ENCODE peak calls at places on chromosomes 4 and X, in ten cellular contexts. Y, C, W, P, B, U, D, R, J and A are unnamed samples.

GRCh38 chrX:44876767-44877166 is 3.8 kb downstream of the KDM6A start:
- DNase-seq in Y (no peak), C (no peak), W (no peak), P (no peak), B (no peak), U (no peak), D (no peak), R (no peak), J (no peak), A (no peak)

GRCh38 chrX:75067931-75068330 is 88.2 kb downstream of the ABCB7 start:
- DNase-seq in Y (no peak), C (peak), W (no peak), P (no peak), B (no peak), U (no peak), D (peak), R (no peak), J (no peak), A (no peak)

GRCh38 chrX:106468433-106468832 is 143.3 kb upstream of the RADX start:
- DNase-seq in Y (no peak), C (no peak), W (no peak), P (no peak), B (no peak), U (no peak), D (no peak), R (no peak), J (no peak), A (no peak)

GRCh38 chrX:133880032-133880443 is 105.4 kb downstream of the GPC3 start:
- DNase-seq in Y (no peak), C (no peak), W (no peak), P (no peak), B (no peak), U (no peak), D (no peak), R (no peak), J (no peak), A (no peak)

GRCh38 chr4:75781328-75781727 is 57.0 kb downstream of the USO1 start:
- DNase-seq in Y (no peak), C (peak), W (no peak), P (no peak), B (no peak), U (no peak), D (peak), R (no peak), J (no peak), A (no peak)

GRCh38 chr4:91114386-91114785 is 987.2 kb downstream of the CCSER1 start:
- DNase-seq in Y (no peak), C (no peak), W (no peak), P (no peak), B (no peak), U (no peak), D (no peak), R (no peak), J (no peak), A (no peak)

GRCh38 chr4:100933628-100934027 is 413.7 kb downstream of the PPP3CA start:
- DNase-seq in Y (peak), C (peak), W (no peak), P (no peak), B (no peak), U (no peak), D (peak), R (no peak), J (no peak), A (no peak)

GRCh38 chr4:150746156-150746555 is 164.2 kb downstream of the MAB21L2 start:
- DNase-seq in Y (peak), C (peak), W (no peak), P (no peak), B (no peak), U (no peak), D (peak), R (no peak), J (no peak), A (no peak)

GRCh38 chrX:134743121-134743520 is 84.8 kb upstream of the PLAC1 start:
- DNase-seq in Y (no peak), C (no peak), W (no peak), P (no peak), B (no peak), U (no peak), D (no peak), R (no peak), J (no peak), A (no peak)